ENCODE peak calls at places on chromosome 2, in eight cellular contexts. E, F, W, J, S, P, T and Y are unnamed samples.

GRCh38 chr2:55555977-55556376 is 36.5 kb downstream of the CFAP36 start:
- DNase-seq in F (no peak), E (no peak), T (no peak), S (no peak), P (no peak), J (no peak), W (peak; percentile 17), Y (peak; percentile 58)

GRCh38 chr2:70381821-70382220 is 80.0 kb upstream of the FAM136A start:
- DNase-seq in E (no peak), S (no peak), J (no peak), F (no peak), T (no peak), W (peak; percentile 59), P (no peak), Y (peak; percentile 71)

GRCh38 chr2:187345338-187345737 is 102.7 kb downstream of the CALCRL start:
- DNase-seq in S (no peak), E (no peak), W (no peak), F (no peak), T (no peak), J (no peak), P (no peak), Y (no peak)

GRCh38 chr2:101759162-101759561 is 61.7 kb downstream of the MAP4K4 start:
- DNase-seq in J (peak; percentile 95), S (no peak), P (no peak), E (no peak), F (no peak), W (peak; percentile 86), T (no peak), Y (peak; percentile 91)

GRCh38 chr2:70089220-70089945 is 2.1 kb downstream of the PCBP1 start:
- DNase-seq in E (no peak), T (no peak), S (peak; percentile 10), F (peak; percentile 38), W (no peak), P (peak; percentile 51), J (peak; percentile 36), Y (no peak)

GRCh38 chr2:132659331-132659730 is 10.7 kb downstream of the LYPD1 start:
- DNase-seq in E (no peak), J (no peak), T (no peak), F (no peak), W (no peak), S (no peak), P (no peak), Y (no peak)

GRCh38 chr2:147358375-147358774 is 486.5 kb upstream of the ACVR2A start:
- DNase-seq in P (no peak), E (no peak), W (no peak), F (no peak), T (no peak), J (no peak), S (no peak), Y (no peak)

GRCh38 chr2:189545424-189545823 is 35.2 kb downstream of the SLC40A1 start:
- DNase-seq in S (no peak), W (no peak), T (no peak), J (no peak), E (no peak), F (no peak), P (no peak), Y (no peak)

GRCh38 chr2:49973917-49974368 is 819.6 kb upstream of the FSHR start:
- DNase-seq in E (peak; percentile 77), F (peak; percentile 87), S (peak; percentile 38), P (no peak), T (no peak), J (peak; percentile 44), W (no peak), Y (peak; percentile 47)

GRCh38 chr2:189901664-189902063 is 117.4 kb downstream of the PMS1 start:
- DNase-seq in J (no peak), W (no peak), P (no peak), F (no peak), S (no peak), T (no peak), E (no peak), Y (no peak)

GRCh38 chr2:11713815-11714214 is 32.6 kb upstream of the LPIN1 start:
- DNase-seq in E (no peak), S (no peak), T (no peak), J (no peak), W (no peak), P (no peak), F (no peak), Y (no peak)

GRCh38 chr2:54757496-54757895 is 34.0 kb downstream of the EML6 start:
- DNase-seq in P (no peak), W (no peak), F (no peak), T (no peak), S (no peak), E (no peak), J (peak; percentile 20), Y (peak; percentile 26)

GRCh38 chr2:14132386-14132785 is 500.1 kb upstream of the LRATD1 start:
- DNase-seq in S (no peak), E (no peak), J (no peak), T (no peak), W (no peak), P (no peak), F (no peak), Y (no peak)